ENCODE peak calls at places on chromosomes 16 and 17, in four cellular contexts. Z is GM12878, L is K562, V is HepG2. Y is an unnamed sample.

GRCh38 chr16:4116328-4117249 is at the start of gene ADCY9:
- DNase-seq in Z (no peak), L (peak), V (peak), Y (peak)

GRCh38 chr16:50699345-50700159 is 6.1 kb downstream of the NOD2 start:
- DNase-seq in Z (no peak), L (no peak), V (peak), Y (no peak)

GRCh38 chr17:54261465-54261864 is 438.7 kb downstream of the KIF2B start:
- DNase-seq in Z (no peak), L (no peak), V (no peak), Y (no peak)

GRCh38 chr16:89037261-89038152 is 56.1 kb upstream of the ACSF3 start:
- DNase-seq in Z (no peak), L (peak), V (no peak), Y (peak)

GRCh38 chr16:88456356-88457292 is 3.5 kb downstream of the ZFPM1 start:
- DNase-seq in Z (no peak), L (no peak), V (no peak), Y (no peak)

GRCh38 chr16:88737298-88738166 is 31.2 kb downstream of the CTU2 start:
- DNase-seq in Z (peak), L (peak), V (peak), Y (peak)

GRCh38 chr16:89207993-89208392 is 7.7 kb upstream of the SLC22A31 start:
- DNase-seq in Z (no peak), L (no peak), V (no peak), Y (no peak)

GRCh38 chr17:35766903-35767510 is 6.3 kb downstream of the C17orf50 start:
- DNase-seq in Z (no peak), L (no peak), V (no peak), Y (no peak)

GRCh38 chr16:59593256-59593655 is 859.1 kb upstream of the GOT2 start:
- DNase-seq in Z (no peak), L (no peak), V (no peak), Y (no peak)

GRCh38 chr17:41019415-41019814 is 7.6 kb downstream of the KRTAP1-5 start:
- DNase-seq in Z (no peak), L (no peak), V (no peak), Y (no peak)

GRCh38 chr16:80166082-80166481 is 374.7 kb upstream of the DYNLRB2 start:
- DNase-seq in Z (no peak), L (no peak), V (no peak), Y (no peak)

GRCh38 chr17:33976816-33977215 is 278.3 kb upstream of the CCL2 start:
- DNase-seq in Z (no peak), L (no peak), V (no peak), Y (no peak)

GRCh38 chr17:75694536-75694935 is 26.7 kb upstream of the ITGB4 start:
- DNase-seq in Z (no peak), L (no peak), V (no peak), Y (no peak)

GRCh38 chr16:81708459-81709368 is 70.4 kb upstream of the PLCG2 start:
- DNase-seq in Z (no peak), L (no peak), V (no peak), Y (no peak)

GRCh38 chr16:66930189-66930588 is 4.0 kb downstream of the CIAO2B start:
- DNase-seq in Z (no peak), L (peak), V (peak), Y (no peak)

GRCh38 chr16:73713301-73713700 is 583.3 kb upstream of the PSMD7 start:
- DNase-seq in Z (no peak), L (no peak), V (no peak), Y (no peak)

GRCh38 chr17:43367588-43368242 is 31.1 kb upstream of the ARL4D start:
- DNase-seq in Z (peak), L (no peak), V (peak), Y (no peak)

GRCh38 chr17:58332720-58333395 is 4.3 kb upstream of the TSPOAP1 start:
- DNase-seq in Z (no peak), L (no peak), V (no peak), Y (peak)

GRCh38 chr17:58335061-58335731 is 6.6 kb upstream of the TSPOAP1 start:
- DNase-seq in Z (no peak), L (no peak), V (no peak), Y (peak)

GRCh38 chr17:58334661-58335060 is 6.1 kb upstream of the TSPOAP1 start:
- DNase-seq in Z (no peak), L (no peak), V (no peak), Y (peak)

GRCh38 chr17:58331815-58332719 is 3.5 kb upstream of the TSPOAP1 start:
- DNase-seq in Z (peak), L (peak), V (no peak), Y (peak)

GRCh38 chr17:58333396-58334207 is 5.0 kb upstream of the TSPOAP1 start:
- DNase-seq in Z (no peak), L (no peak), V (no peak), Y (peak)
- TF ChIP-seq USF2 in Z (no peak), L (no peak), V (no peak), Y (no peak)

DNA sequence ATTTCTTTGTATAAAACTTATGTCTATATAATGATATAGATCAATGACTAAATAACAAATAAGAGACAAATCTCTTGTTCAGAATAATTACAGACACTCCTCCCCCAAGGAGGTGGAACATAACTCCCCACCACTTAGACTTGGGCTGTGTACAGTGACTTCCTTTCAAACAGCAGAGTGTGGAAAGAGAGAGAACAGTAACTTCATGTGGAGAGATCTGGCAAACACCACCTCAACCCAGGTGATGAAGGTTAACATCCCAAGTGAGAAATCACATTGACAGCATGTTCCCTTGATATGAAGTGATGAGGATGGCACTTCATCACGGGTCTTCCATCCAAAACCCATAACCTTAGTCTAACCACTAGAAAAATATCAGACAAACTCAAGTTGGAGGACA is 169.3 kb downstream of the PARN start:
- DNase-seq in Z (no peak), L (no peak), V (no peak), Y (no peak)
- TF ChIP-seq MAX in Z (no peak), L (no peak), V (no peak), Y (no peak)

DNA sequence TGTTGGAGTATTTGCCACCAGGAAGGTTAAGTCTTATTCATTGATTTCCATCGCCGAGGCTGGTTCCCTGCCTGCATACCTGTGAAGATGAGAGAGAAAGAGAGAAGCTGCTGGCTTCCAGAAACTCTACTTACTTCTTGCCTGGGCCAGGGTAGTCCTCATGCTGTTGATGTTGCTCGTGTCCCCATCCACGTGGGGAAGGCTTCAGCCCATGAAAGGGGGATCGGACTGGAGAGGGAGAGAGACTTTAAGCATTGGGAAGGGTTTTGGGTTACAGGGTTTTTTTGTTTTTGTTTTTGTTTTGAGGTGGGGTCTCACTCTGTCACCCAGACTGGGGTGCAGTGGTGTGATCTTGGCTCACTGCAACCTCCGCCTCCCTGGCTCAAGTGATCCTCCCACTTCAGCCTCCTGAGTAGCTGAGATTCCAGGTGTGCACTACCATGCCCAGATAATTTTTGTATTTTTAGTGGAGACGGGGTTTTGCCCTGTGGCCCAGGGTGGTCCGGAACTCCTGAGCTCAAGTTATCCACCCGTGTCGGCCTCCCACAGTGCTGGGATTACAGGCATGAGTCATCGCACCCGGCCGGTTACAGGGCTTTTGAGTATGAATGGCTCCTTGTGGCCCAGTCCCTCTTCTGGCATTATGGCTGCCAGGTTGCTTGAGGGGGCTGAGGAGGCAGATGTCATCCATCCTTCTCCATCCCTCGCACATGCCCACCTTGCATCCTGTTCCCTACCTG is 26.6 kb downstream of the ITGB3 start:
- DNase-seq in Z (no peak), L (no peak), V (no peak), Y (no peak)
- TF ChIP-seq ETV6 in Z (no peak), L (no peak), V (no peak), Y (no peak)

GRCh38 chr16:64478258-64478906 is 643.5 kb downstream of the CDH11 start:
- DNase-seq in Z (no peak), L (no peak), V (peak), Y (no peak)
- TF ChIP-seq USF2 in Z (no peak), L (no peak), V (no peak), Y (no peak)